ENCODE peak calls at places on chromosomes 4 and X, in four cellular contexts. G is epithelial cell of prostate, Q is Kasumi-1, B is HFF-Myc. X is an unnamed sample.

GRCh38 chr4:91826186-91826585 is 477.6 kb upstream of the GRID2 start:
- DNase-seq in G (peak), Q (no peak), B (no peak), X (no peak)

GRCh38 chr4:183637461-183637860 is 21.5 kb downstream of the RWDD4 start:
- DNase-seq in G (no peak), Q (no peak), B (no peak), X (no peak)

GRCh38 chr4:106380179-106380578 is 11.6 kb upstream of the GIMD1 start:
- DNase-seq in G (no peak), Q (no peak), B (no peak), X (no peak)

GRCh38 chrX:96982159-96982558 is 98.5 kb downstream of the RPA4 start:
- DNase-seq in G (no peak), Q (no peak), B (no peak), X (no peak)

GRCh38 chr4:48133668-48134444 is at the start of gene TXK:
- DNase-seq in G (no peak), Q (no peak), B (no peak), X (no peak)

GRCh38 chr4:114386637-114387233 is 211.9 kb upstream of the UGT8 start:
- DNase-seq in G (no peak), Q (peak), B (peak), X (no peak)

GRCh38 chrX:276588-277171 is 4.5 kb upstream of the PLCXD1 start:
- DNase-seq in G (no peak), Q (no peak), B (no peak), X (no peak)

GRCh38 chr4:129239088-129239487 is 143.1 kb downstream of the C4orf33 start:
- DNase-seq in G (no peak), Q (no peak), B (no peak), X (no peak)

GRCh38 chr4:39427477-39428119 is 20.9 kb downstream of the KLB start:
- DNase-seq in G (no peak), Q (no peak), B (no peak), X (no peak)

X was measured in effector CD4-positive, alpha-beta T cell.